ENCODE peak calls at places on chromosomes 3 and 15, in nine cellular contexts. One of them, this sample, is unnamed.

GRCh38 chr15:41827290-41827879 is 507 bp upstream of the JMJD7 start:
- DNase-seq in vagina: no peak
- DNase-seq in upper lobe of right lung: no peak
- DNase-seq in AG04449: no peak
- DNase-seq in GM20000: no peak
- DNase-seq in HFFc6: no peak
- DNase-seq in esophagus muscularis mucosa: no peak
- DNase-seq in HL-60: no peak
- DNase-seq in fibroblast of pulmonary artery: no peak
- DNase-seq in this sample: no peak

GRCh38 chr3:30193625-30194044 is 412.8 kb upstream of the TGFBR2 start:
- DNase-seq in vagina: no peak
- DNase-seq in upper lobe of right lung: no peak
- DNase-seq in AG04449: no peak
- DNase-seq in GM20000: no peak
- DNase-seq in HFFc6: no peak
- DNase-seq in esophagus muscularis mucosa: no peak
- DNase-seq in HL-60: peak; percentile 73
- DNase-seq in fibroblast of pulmonary artery: no peak
- DNase-seq in this sample: no peak

GRCh38 chr3:139358857-139359562 is 15.2 kb downstream of the MRPS22 start:
- DNase-seq in vagina: no peak
- DNase-seq in upper lobe of right lung: no peak
- DNase-seq in AG04449: no peak
- DNase-seq in GM20000: no peak
- DNase-seq in HFFc6: no peak
- DNase-seq in esophagus muscularis mucosa: no peak
- DNase-seq in HL-60: no peak
- DNase-seq in fibroblast of pulmonary artery: no peak
- DNase-seq in this sample: no peak

GRCh38 chr3:37386627-37387230 is 212.3 kb upstream of the LRRFIP2 start:
- DNase-seq in vagina: no peak
- DNase-seq in upper lobe of right lung: no peak
- DNase-seq in AG04449: no peak
- DNase-seq in GM20000: no peak
- DNase-seq in HFFc6: no peak
- DNase-seq in esophagus muscularis mucosa: no peak
- DNase-seq in HL-60: peak; percentile 94
- DNase-seq in fibroblast of pulmonary artery: peak; percentile 68
- DNase-seq in this sample: no peak

GRCh38 chr3:64163019-64163754 is 62.1 kb downstream of the PRICKLE2 start:
- DNase-seq in vagina: no peak
- DNase-seq in upper lobe of right lung: no peak
- DNase-seq in AG04449: no peak
- DNase-seq in GM20000: no peak
- DNase-seq in HFFc6: no peak
- DNase-seq in esophagus muscularis mucosa: no peak
- DNase-seq in HL-60: no peak
- DNase-seq in fibroblast of pulmonary artery: no peak
- DNase-seq in this sample: no peak

GRCh38 chr3:43319794-43320193 is 33.5 kb downstream of the SNRK start:
- DNase-seq in vagina: no peak
- DNase-seq in upper lobe of right lung: no peak
- DNase-seq in AG04449: no peak
- DNase-seq in GM20000: no peak
- DNase-seq in HFFc6: no peak
- DNase-seq in esophagus muscularis mucosa: no peak
- DNase-seq in HL-60: no peak
- DNase-seq in fibroblast of pulmonary artery: no peak
- DNase-seq in this sample: no peak

GRCh38 chr3:116038968-116039950 is 406.0 kb downstream of the LSAMP start:
- DNase-seq in vagina: no peak
- DNase-seq in upper lobe of right lung: no peak
- DNase-seq in AG04449: no peak
- DNase-seq in GM20000: no peak
- DNase-seq in HFFc6: no peak
- DNase-seq in esophagus muscularis mucosa: no peak
- DNase-seq in HL-60: no peak
- DNase-seq in fibroblast of pulmonary artery: peak; percentile 23
- DNase-seq in this sample: no peak

GRCh38 chr15:101070502-101071273 is 151.5 kb downstream of the LRRK1 start:
- DNase-seq in vagina: no peak
- DNase-seq in upper lobe of right lung: no peak
- DNase-seq in AG04449: peak; percentile 52
- DNase-seq in GM20000: no peak
- DNase-seq in HFFc6: peak; percentile 73
- DNase-seq in esophagus muscularis mucosa: no peak
- DNase-seq in HL-60: no peak
- DNase-seq in fibroblast of pulmonary artery: peak; percentile 91
- DNase-seq in this sample: no peak

GRCh38 chr15:60583946-60584345 is 105.0 kb upstream of the ICE2 start:
- DNase-seq in vagina: no peak
- DNase-seq in upper lobe of right lung: no peak
- DNase-seq in AG04449: no peak
- DNase-seq in GM20000: no peak
- DNase-seq in HFFc6: no peak
- DNase-seq in esophagus muscularis mucosa: no peak
- DNase-seq in HL-60: no peak
- DNase-seq in fibroblast of pulmonary artery: no peak
- DNase-seq in this sample: no peak

GRCh38 chr3:172315401-172316091 is 132.7 kb downstream of the GHSR start:
- DNase-seq in vagina: no peak
- DNase-seq in upper lobe of right lung: no peak
- DNase-seq in AG04449: no peak
- DNase-seq in GM20000: no peak
- DNase-seq in HFFc6: peak; percentile 68
- DNase-seq in esophagus muscularis mucosa: no peak
- DNase-seq in HL-60: peak; percentile 26
- DNase-seq in fibroblast of pulmonary artery: peak; percentile 80
- DNase-seq in this sample: no peak

GRCh38 chr3:96966181-96966929 is 152.0 kb downstream of the EPHA6 start:
- DNase-seq in vagina: no peak
- DNase-seq in upper lobe of right lung: no peak
- DNase-seq in AG04449: no peak
- DNase-seq in GM20000: no peak
- DNase-seq in HFFc6: no peak
- DNase-seq in esophagus muscularis mucosa: no peak
- DNase-seq in HL-60: no peak
- DNase-seq in fibroblast of pulmonary artery: no peak
- DNase-seq in this sample: no peak

GRCh38 chr3:155093261-155093660 is 13.1 kb downstream of the MME start:
- DNase-seq in vagina: no peak
- DNase-seq in upper lobe of right lung: no peak
- DNase-seq in AG04449: no peak
- DNase-seq in GM20000: no peak
- DNase-seq in HFFc6: no peak
- DNase-seq in esophagus muscularis mucosa: no peak
- DNase-seq in HL-60: no peak
- DNase-seq in fibroblast of pulmonary artery: no peak
- DNase-seq in this sample: no peak

GRCh38 chr3:45367451-45367850 is 20.9 kb upstream of the LARS2 start:
- DNase-seq in vagina: no peak
- DNase-seq in upper lobe of right lung: no peak
- DNase-seq in AG04449: peak; percentile 77
- DNase-seq in GM20000: no peak
- DNase-seq in HFFc6: peak; percentile 91
- DNase-seq in esophagus muscularis mucosa: no peak
- DNase-seq in HL-60: no peak
- DNase-seq in fibroblast of pulmonary artery: peak; percentile 45
- DNase-seq in this sample: no peak

DNA sequence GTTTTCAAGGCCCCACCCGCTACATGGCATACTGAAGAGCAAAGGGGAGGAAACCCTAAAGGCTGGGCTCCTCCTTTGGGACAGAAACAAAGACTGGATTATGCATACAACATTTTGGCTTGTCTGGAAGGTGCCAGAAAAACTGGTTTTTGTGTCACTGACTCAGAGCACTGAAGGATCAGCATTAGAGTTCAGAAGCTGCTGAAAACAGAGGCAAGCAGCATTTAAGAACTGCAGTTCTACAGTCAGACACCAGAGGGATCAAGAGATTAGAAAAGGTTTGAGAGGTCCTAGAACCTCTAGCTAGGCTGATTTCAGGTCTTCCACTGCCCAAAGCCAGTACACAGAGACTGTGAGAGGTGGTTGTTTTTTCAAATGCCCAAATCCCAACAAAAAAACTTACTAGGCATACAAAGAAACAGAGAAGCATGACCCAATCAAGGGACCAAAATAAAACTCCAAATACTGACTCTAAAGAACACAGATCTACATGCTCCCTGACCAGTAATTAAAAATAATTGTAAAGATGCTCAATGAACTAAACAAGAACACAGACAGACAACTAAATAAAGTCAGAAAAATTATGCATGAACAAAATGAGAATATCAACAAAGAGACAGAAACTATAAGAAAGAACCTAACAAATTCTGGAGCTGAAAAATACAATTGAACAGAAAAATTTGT is 91.2 kb downstream of the SENP2 start:
- DNase-seq in vagina: no peak
- DNase-seq in upper lobe of right lung: no peak
- DNase-seq in AG04449: no peak
- DNase-seq in GM20000: peak; percentile 68
- DNase-seq in HFFc6: peak; percentile 74
- DNase-seq in esophagus muscularis mucosa: no peak
- DNase-seq in HL-60: no peak
- DNase-seq in fibroblast of pulmonary artery: peak; percentile 87
- DNase-seq in this sample: peak; percentile 56
- TF ChIP-seq CTCF in vagina: peak; percentile 38
- TF ChIP-seq CTCF in upper lobe of right lung: peak; percentile 69
- TF ChIP-seq CTCF in AG04449: peak; percentile 55
- TF ChIP-seq CTCF in GM20000: peak; percentile 15
- TF ChIP-seq CTCF in HFFc6: peak; percentile 88
- TF ChIP-seq CTCF in esophagus muscularis mucosa: no peak
- TF ChIP-seq CTCF in HL-60: peak; percentile 46
- TF ChIP-seq CTCF in fibroblast of pulmonary artery: peak; percentile 91
- TF ChIP-seq CTCF in this sample: peak; percentile 76

GRCh38 chr15:65981837-65982696 is 112.8 kb downstream of the RAB11A start:
- DNase-seq in vagina: no peak
- DNase-seq in upper lobe of right lung: peak; percentile 72
- DNase-seq in AG04449: no peak
- DNase-seq in GM20000: peak; percentile 73
- DNase-seq in HFFc6: no peak
- DNase-seq in esophagus muscularis mucosa: no peak
- DNase-seq in HL-60: peak; percentile 23
- DNase-seq in fibroblast of pulmonary artery: no peak
- DNase-seq in this sample: peak; percentile 52
- TF ChIP-seq CTCF in vagina: no peak
- TF ChIP-seq CTCF in upper lobe of right lung: peak; percentile 5
- TF ChIP-seq CTCF in AG04449: peak; percentile 2
- TF ChIP-seq CTCF in GM20000: peak; percentile 35
- TF ChIP-seq CTCF in HFFc6: no peak
- TF ChIP-seq CTCF in esophagus muscularis mucosa: no peak
- TF ChIP-seq CTCF in HL-60: no peak
- TF ChIP-seq CTCF in fibroblast of pulmonary artery: no peak
- TF ChIP-seq CTCF in this sample: peak; percentile 27

GRCh38 chr3:156469456-156469855 is 85.5 kb downstream of the SSR3 start:
- DNase-seq in vagina: no peak
- DNase-seq in upper lobe of right lung: no peak
- DNase-seq in AG04449: no peak
- DNase-seq in GM20000: no peak
- DNase-seq in HFFc6: no peak
- DNase-seq in esophagus muscularis mucosa: no peak
- DNase-seq in HL-60: no peak
- DNase-seq in fibroblast of pulmonary artery: no peak
- DNase-seq in this sample: no peak

GRCh38 chr3:156473341-156473740 is 81.6 kb downstream of the SSR3 start:
- DNase-seq in vagina: no peak
- DNase-seq in upper lobe of right lung: no peak
- DNase-seq in AG04449: no peak
- DNase-seq in GM20000: no peak
- DNase-seq in HFFc6: no peak
- DNase-seq in esophagus muscularis mucosa: no peak
- DNase-seq in HL-60: no peak
- DNase-seq in fibroblast of pulmonary artery: no peak
- DNase-seq in this sample: no peak

GRCh38 chr3:156471431-156471830 is 83.5 kb downstream of the SSR3 start:
- DNase-seq in vagina: no peak
- DNase-seq in upper lobe of right lung: no peak
- DNase-seq in AG04449: no peak
- DNase-seq in GM20000: no peak
- DNase-seq in HFFc6: no peak
- DNase-seq in esophagus muscularis mucosa: no peak
- DNase-seq in HL-60: no peak
- DNase-seq in fibroblast of pulmonary artery: peak; percentile 57
- DNase-seq in this sample: no peak

GRCh38 chr3:156474560-156475389 is 80.1 kb downstream of the SSR3 start:
- DNase-seq in vagina: no peak
- DNase-seq in upper lobe of right lung: no peak
- DNase-seq in AG04449: no peak
- DNase-seq in GM20000: peak; percentile 18
- DNase-seq in HFFc6: no peak
- DNase-seq in esophagus muscularis mucosa: no peak
- DNase-seq in HL-60: no peak
- DNase-seq in fibroblast of pulmonary artery: no peak
- DNase-seq in this sample: peak; percentile 49

GRCh38 chr3:156472150-156472549 is 82.8 kb downstream of the SSR3 start:
- DNase-seq in vagina: no peak
- DNase-seq in upper lobe of right lung: no peak
- DNase-seq in AG04449: no peak
- DNase-seq in GM20000: peak; percentile 13
- DNase-seq in HFFc6: no peak
- DNase-seq in esophagus muscularis mucosa: no peak
- DNase-seq in HL-60: no peak
- DNase-seq in fibroblast of pulmonary artery: no peak
- DNase-seq in this sample: no peak
- TF ChIP-seq CTCF in vagina: no peak
- TF ChIP-seq CTCF in upper lobe of right lung: no peak
- TF ChIP-seq CTCF in AG04449: no peak
- TF ChIP-seq CTCF in GM20000: peak; percentile 14
- TF ChIP-seq CTCF in HFFc6: no peak
- TF ChIP-seq CTCF in esophagus muscularis mucosa: no peak
- TF ChIP-seq CTCF in HL-60: no peak
- TF ChIP-seq CTCF in fibroblast of pulmonary artery: no peak
- TF ChIP-seq CTCF in this sample: no peak

GRCh38 chr3:190864002-190864401 is 1.5 kb upstream of the GMNC start:
- DNase-seq in vagina: no peak
- DNase-seq in upper lobe of right lung: no peak
- DNase-seq in AG04449: no peak
- DNase-seq in GM20000: no peak
- DNase-seq in HFFc6: no peak
- DNase-seq in esophagus muscularis mucosa: no peak
- DNase-seq in HL-60: no peak
- DNase-seq in fibroblast of pulmonary artery: no peak
- DNase-seq in this sample: no peak

GRCh38 chr3:190865419-190865818 is 2.9 kb upstream of the GMNC start:
- DNase-seq in vagina: no peak
- DNase-seq in upper lobe of right lung: no peak
- DNase-seq in AG04449: no peak
- DNase-seq in GM20000: no peak
- DNase-seq in HFFc6: no peak
- DNase-seq in esophagus muscularis mucosa: no peak
- DNase-seq in HL-60: no peak
- DNase-seq in fibroblast of pulmonary artery: no peak
- DNase-seq in this sample: no peak

GRCh38 chr3:190862209-190863118 is at the start of gene GMNC:
- DNase-seq in vagina: no peak
- DNase-seq in upper lobe of right lung: peak; percentile 91
- DNase-seq in AG04449: no peak
- DNase-seq in GM20000: peak; percentile 58
- DNase-seq in HFFc6: peak; percentile 66
- DNase-seq in esophagus muscularis mucosa: peak; percentile 93
- DNase-seq in HL-60: peak; percentile 73
- DNase-seq in fibroblast of pulmonary artery: peak; percentile 70
- DNase-seq in this sample: peak; percentile 79

GRCh38 chr3:190863119-190863465 is 598 bp upstream of the GMNC start:
- DNase-seq in vagina: no peak
- DNase-seq in upper lobe of right lung: no peak
- DNase-seq in AG04449: no peak
- DNase-seq in GM20000: peak; percentile 15
- DNase-seq in HFFc6: no peak
- DNase-seq in esophagus muscularis mucosa: no peak
- DNase-seq in HL-60: no peak
- DNase-seq in fibroblast of pulmonary artery: no peak
- DNase-seq in this sample: no peak

GRCh38 chr3:190865828-190866227 is 3.3 kb upstream of the GMNC start:
- DNase-seq in vagina: no peak
- DNase-seq in upper lobe of right lung: no peak
- DNase-seq in AG04449: no peak
- DNase-seq in GM20000: no peak
- DNase-seq in HFFc6: no peak
- DNase-seq in esophagus muscularis mucosa: no peak
- DNase-seq in HL-60: no peak
- DNase-seq in fibroblast of pulmonary artery: no peak
- DNase-seq in this sample: no peak
- TF ChIP-seq CTCF in vagina: no peak
- TF ChIP-seq CTCF in upper lobe of right lung: no peak
- TF ChIP-seq CTCF in AG04449: no peak
- TF ChIP-seq CTCF in GM20000: peak; percentile 6
- TF ChIP-seq CTCF in HFFc6: peak; percentile 29
- TF ChIP-seq CTCF in esophagus muscularis mucosa: no peak
- TF ChIP-seq CTCF in HL-60: no peak
- TF ChIP-seq CTCF in fibroblast of pulmonary artery: no peak
- TF ChIP-seq CTCF in this sample: peak; percentile 34